ENCODE peak calls at places on chromosomes 3 and 15, in seven cellular contexts. N is GM13976; B is psoas muscle; Z is effector memory CD8-positive, alpha-beta T cell; S is effector CD4-positive, alpha-beta T cell; X is nucleus accumbens; E is hypothalamus. I is an unnamed sample.

GRCh38 chr3:177516130-177517011 is 319.1 kb upstream of the TBL1XR1 start:
- DNase-seq in N (no peak), B (peak), Z (no peak), S (no peak), X (peak), E (no peak), I (no peak)

GRCh38 chr15:96337354-96337990 is 7.0 kb downstream of the NR2F2 start:
- DNase-seq in N (no peak), B (no peak), Z (no peak), S (no peak), X (no peak), E (no peak), I (no peak)

GRCh38 chr3:51962854-51963530 is 4.3 kb downstream of the PCBP4 start:
- DNase-seq in N (no peak), B (no peak), Z (no peak), S (no peak), X (peak), E (no peak), I (peak)

GRCh38 chr3:148280623-148281242 is 417.0 kb upstream of the AGTR1 start:
- DNase-seq in N (no peak), B (peak), Z (no peak), S (no peak), X (no peak), E (no peak), I (no peak)

GRCh38 chr3:71006810-71007785 is 576.4 kb downstream of the FOXP1 start:
- DNase-seq in N (peak), B (no peak), Z (no peak), S (no peak), X (no peak), E (no peak), I (no peak)

GRCh38 chr15:89662893-89663673 is 7.8 kb upstream of the KIF7 start:
- DNase-seq in N (no peak), B (peak), Z (no peak), S (no peak), X (no peak), E (no peak), I (no peak)

GRCh38 chr3:194030372-194030771 is 105.6 kb upstream of the HES1 start:
- DNase-seq in N (no peak), B (no peak), Z (no peak), S (no peak), X (no peak), E (no peak), I (no peak)

GRCh38 chr15:62887113-62887570 is 155.4 kb upstream of the TPM1 start:
- DNase-seq in N (no peak), B (no peak), Z (no peak), S (no peak), X (no peak), E (no peak), I (no peak)

GRCh38 chr3:193778676-193779075 is 185.7 kb downstream of the OPA1 start:
- DNase-seq in N (no peak), B (no peak), Z (no peak), S (no peak), X (no peak), E (no peak), I (no peak)

GRCh38 chr3:4943553-4943952 is 35.7 kb upstream of the BHLHE40 start:
- DNase-seq in N (no peak), B (no peak), Z (no peak), S (no peak), X (no peak), E (no peak), I (no peak)

GRCh38 chr15:38745136-38745535 is 180.5 kb upstream of the RASGRP1 start:
- DNase-seq in N (no peak), B (no peak), Z (no peak), S (no peak), X (no peak), E (no peak), I (no peak)

GRCh38 chr3:138127636-138128365 is 4.4 kb downstream of the A4GNT start:
- DNase-seq in N (no peak), B (no peak), Z (no peak), S (no peak), X (no peak), E (no peak), I (no peak)

GRCh38 chr3:136332776-136333175 is 82.6 kb downstream of the PCCB start:
- DNase-seq in N (no peak), B (no peak), Z (no peak), S (no peak), X (no peak), E (no peak), I (no peak)

GRCh38 chr3:127532561-127533203 is 57.9 kb downstream of the TPRA1 start:
- DNase-seq in N (no peak), B (no peak), Z (no peak), S (no peak), X (no peak), E (no peak), I (no peak)

GRCh38 chr15:84955089-84955848 is 26.4 kb upstream of the PDE8A start:
- DNase-seq in N (peak), B (peak), Z (peak), S (peak), X (peak), E (peak), I (peak)

GRCh38 chr15:99735868-99736267 is 2.6 kb upstream of the LYSMD4 start:
- DNase-seq in N (no peak), B (no peak), Z (no peak), S (no peak), X (no peak), E (no peak), I (no peak)

GRCh38 chr15:87949214-87949933 is 307.2 kb downstream of the NTRK3 start:
- DNase-seq in N (no peak), B (no peak), Z (no peak), S (no peak), X (no peak), E (no peak), I (no peak)

GRCh38 chr15:101107625-101108457 is 144.0 kb downstream of the CHSY1 start:
- DNase-seq in N (no peak), B (no peak), Z (no peak), S (no peak), X (no peak), E (no peak), I (no peak)

GRCh38 chr3:98779936-98780335 is 16.8 kb downstream of the ST3GAL6 start:
- DNase-seq in N (no peak), B (no peak), Z (no peak), S (no peak), X (peak), E (peak), I (no peak)

GRCh38 chr3:4495294-4496110 is 2.4 kb downstream of the ITPR1 start:
- DNase-seq in N (no peak), B (no peak), Z (no peak), S (no peak), X (no peak), E (no peak), I (no peak)

GRCh38 chr15:69958494-69959134 is 139.1 kb downstream of the TLE3 start:
- DNase-seq in N (no peak), B (no peak), Z (no peak), S (no peak), X (no peak), E (no peak), I (no peak)

GRCh38 chr3:52358362-52358940 is 42.3 kb downstream of the DNAH1 start:
- DNase-seq in N (no peak), B (peak), Z (no peak), S (no peak), X (no peak), E (no peak), I (no peak)

GRCh38 chr15:64501396-64501716 is 41.0 kb downstream of the ZNF609 start:
- DNase-seq in N (no peak), B (no peak), Z (no peak), S (no peak), X (no peak), E (no peak), I (no peak)

GRCh38 chr3:194983620-194984019 is 287.3 kb downstream of the XXYLT1 start:
- DNase-seq in N (no peak), B (no peak), Z (no peak), S (no peak), X (no peak), E (no peak), I (no peak)

GRCh38 chr3:4065080-4065479 is 238.1 kb upstream of the SETMAR start:
- DNase-seq in N (no peak), B (no peak), Z (no peak), S (no peak), X (no peak), E (no peak), I (no peak)

GRCh38 chr3:67377299-67377698 is 277.1 kb downstream of the SUCLG2 start:
- DNase-seq in N (no peak), B (no peak), Z (no peak), S (no peak), X (no peak), E (no peak), I (no peak)

GRCh38 chr3:123310186-123310585 is 108.4 kb downstream of the SEC22A start:
- DNase-seq in N (no peak), B (peak), Z (no peak), S (no peak), X (no peak), E (no peak), I (no peak)

GRCh38 chr3:14386254-14386653 is 16.2 kb upstream of the SLC6A6 start:
- DNase-seq in N (no peak), B (no peak), Z (no peak), S (no peak), X (no peak), E (no peak), I (no peak)

GRCh38 chr3:42608586-42608985 is 8.1 kb downstream of the NKTR start:
- DNase-seq in N (no peak), B (no peak), Z (no peak), S (no peak), X (no peak), E (peak), I (no peak)

GRCh38 chr3:27079427-27080105 is 289.6 kb downstream of the NEK10 start:
- DNase-seq in N (no peak), B (no peak), Z (no peak), S (no peak), X (no peak), E (no peak), I (no peak)

GRCh38 chr3:183539821-183540220 is 15.7 kb downstream of the KLHL6 start:
- DNase-seq in N (no peak), B (no peak), Z (no peak), S (no peak), X (no peak), E (no peak), I (no peak)

GRCh38 chr3:68972358-68972979 is 40.1 kb upstream of the TAFA4 start:
- DNase-seq in N (peak), B (no peak), Z (peak), S (no peak), X (peak), E (peak), I (no peak)

GRCh38 chr3:63876260-63876659 is 12.6 kb downstream of the ATXN7 start:
- DNase-seq in N (no peak), B (no peak), Z (no peak), S (no peak), X (no peak), E (no peak), I (no peak)

I was measured in caudate nucleus.